ENCODE peak calls at places on chromosomes 4 and X, in six cellular contexts. E is H1; S is NCI-H69; O is ELR; Y is stimulated activated CD8-positive, alpha-beta memory T cell treated with anti-CD3 and anti-CD28 coated beads, Interleukin-7, amount 100 ng/mL, for 24 hours; Q is RPMI7951. I is an unnamed sample.
A peak's percentile ranks its signal among the peaks of the same experiment; 100 is the strongest.

GRCh38 chr4:174604198-174604597 is 81.9 kb upstream of the HPGD start:
- DNase-seq in Y (no peak), E (no peak), Q (no peak), O (peak; percentile 59), S (peak; percentile 75), I (no peak)

GRCh38 chr4:99815597-99816011 is 1.0 kb upstream of the DAPP1 start:
- DNase-seq in E (no peak), S (peak; percentile 53), Y (no peak), O (peak; percentile 64), Q (no peak), I (no peak)

GRCh38 chr4:145731026-145731425 is 51.1 kb downstream of the C4orf51 start:
- DNase-seq in Y (no peak), S (peak; percentile 91), O (no peak), Q (peak; percentile 33), E (no peak), I (no peak)

GRCh38 chrX:151962034-151962433 is 12.4 kb downstream of the GABRE start:
- DNase-seq in Y (no peak), E (no peak), S (no peak), O (no peak), Q (no peak), I (no peak)

GRCh38 chr4:106496066-106496465 is 127.5 kb upstream of the GIMD1 start:
- DNase-seq in O (no peak), Q (no peak), E (no peak), S (no peak), Y (no peak), I (no peak)

GRCh38 chrX:111244238-111244750 is 26.0 kb downstream of the CAPN6 start:
- DNase-seq in O (peak; percentile 34), S (peak; percentile 62), E (no peak), Q (peak; percentile 2), Y (no peak), I (peak; percentile 16)

GRCh38 chr4:165872443-165873297 is at the start of gene TLL1:
- DNase-seq in Y (no peak), S (peak; percentile 78), E (no peak), O (peak; percentile 30), Q (no peak), I (no peak)

GRCh38 chrX:109393859-109394258 is 88.0 kb downstream of the GUCY2F start:
- DNase-seq in Y (no peak), S (peak; percentile 3), O (peak; percentile 13), E (no peak), Q (no peak), I (peak; percentile 21)

GRCh38 chr4:2318476-2318875 is 56.6 kb upstream of the MXD4 start:
- DNase-seq in Y (no peak), E (no peak), O (no peak), S (no peak), Q (no peak), I (no peak)

GRCh38 chr4:98510757-98511517 is 147.5 kb downstream of the TSPAN5 start:
- DNase-seq in E (no peak), S (no peak), Q (peak; percentile 75), Y (no peak), O (peak; percentile 72), I (no peak)

GRCh38 chrX:24306430-24306829 is 7.4 kb downstream of the SUPT20HL2 start:
- DNase-seq in Y (no peak), O (no peak), Q (no peak), E (no peak), S (no peak), I (no peak)

I was measured in K562.